ENCODE peak calls at places on chromosomes 12 and 14, in six cellular contexts. L is cardiac fibroblast; Q is CD4-positive, alpha-beta memory T cell; E is endodermal cell; K is suprapubic skin; N is HFF-Myc. T is an unnamed sample.

GRCh38 chr12:55922126-55922525 is 5.6 kb downstream of the PYM1 start:
- DNase-seq in L (no peak), Q (no peak), E (no peak), K (no peak), N (no peak), T (no peak)

GRCh38 chr14:68391292-68392014 is 401.4 kb downstream of the ZFP36L1 start:
- DNase-seq in L (peak; percentile 89), Q (no peak), E (no peak), K (no peak), N (no peak), T (no peak)

GRCh38 chr14:71311061-71311460 is 403.8 kb downstream of the PCNX1 start:
- DNase-seq in L (no peak), Q (no peak), E (no peak), K (no peak), N (no peak), T (no peak)

GRCh38 chr12:12349711-12350665 is at the start of gene MANSC1:
- DNase-seq in L (peak; percentile 48), Q (peak; percentile 56), E (peak; percentile 91), K (peak; percentile 79), N (no peak), T (no peak)

GRCh38 chr14:58947816-58948440 is 240.5 kb upstream of the DAAM1 start:
- DNase-seq in L (peak; percentile 9), Q (no peak), E (peak; percentile 72), K (no peak), N (no peak), T (no peak)

GRCh38 chr12:88553941-88554658 is 26.2 kb downstream of the KITLG start:
- DNase-seq in L (peak; percentile 96), Q (no peak), E (no peak), K (no peak), N (peak; percentile 65), T (peak; percentile 87)

GRCh38 chr14:88005978-88006851 is 1.3 kb downstream of the GPR65 start:
- DNase-seq in L (no peak), Q (peak; percentile 84), E (no peak), K (no peak), N (no peak), T (no peak)

GRCh38 chr12:21539797-21540196 is 13.7 kb downstream of the SPX start:
- DNase-seq in L (no peak), Q (no peak), E (no peak), K (no peak), N (no peak), T (no peak)

GRCh38 chr12:123934829-123935228 is 37.8 kb downstream of the CCDC92 start:
- DNase-seq in L (no peak), Q (no peak), E (peak; percentile 41), K (no peak), N (peak; percentile 47), T (no peak)

GRCh38 chr14:65927871-65928270 is 515.3 kb downstream of the FUT8 start:
- DNase-seq in L (no peak), Q (peak; percentile 66), E (peak; percentile 81), K (no peak), N (no peak), T (no peak)

GRCh38 chr12:77940011-77940423 is 109.3 kb downstream of the NAV3 start:
- DNase-seq in L (peak; percentile 77), Q (no peak), E (no peak), K (no peak), N (peak; percentile 81), T (peak; percentile 56)

GRCh38 chr12:76623929-76624328 is 64.4 kb upstream of the OSBPL8 start:
- DNase-seq in L (peak; percentile 37), Q (no peak), E (no peak), K (no peak), N (peak; percentile 59), T (no peak)

GRCh38 chr12:15669256-15669948 is 119.8 kb downstream of the EPS8 start:
- DNase-seq in L (no peak), Q (no peak), E (no peak), K (no peak), N (no peak), T (no peak)

GRCh38 chr12:132886529-132887477 is 602 bp downstream of the CHFR start:
- DNase-seq in L (peak; percentile 14), Q (no peak), E (no peak), K (peak; percentile 70), N (no peak), T (no peak)

GRCh38 chr12:62006076-62006732 is 254.0 kb upstream of the USP15 start:
- DNase-seq in L (peak; percentile 57), Q (no peak), E (peak; percentile 69), K (no peak), N (peak; percentile 22), T (no peak)

GRCh38 chr12:6850796-6851152 is 312 bp downstream of the CDCA3 start:
- DNase-seq in L (no peak), Q (no peak), E (no peak), K (no peak), N (no peak), T (no peak)

GRCh38 chr12:107306141-107306670 is 212.9 kb upstream of the CRY1 start:
- DNase-seq in L (no peak), Q (no peak), E (no peak), K (no peak), N (no peak), T (no peak)

GRCh38 chr12:15520083-15520482 is 197.8 kb downstream of the PTPRO start:
- DNase-seq in L (no peak), Q (no peak), E (peak; percentile 68), K (no peak), N (no peak), T (no peak)

GRCh38 chr12:122081697-122082221 is 3.2 kb downstream of the MLXIP start:
- DNase-seq in L (peak; percentile 91), Q (peak; percentile 46), E (no peak), K (peak; percentile 60), N (no peak), T (no peak)

GRCh38 chr14:102474934-102475333 is 34.6 kb downstream of the ANKRD9 start:
- DNase-seq in L (peak; percentile 72), Q (no peak), E (no peak), K (no peak), N (no peak), T (no peak)

GRCh38 chr14:64091217-64091616 is 203.0 kb downstream of the ESR2 start:
- DNase-seq in L (no peak), Q (no peak), E (no peak), K (no peak), N (no peak), T (no peak)

GRCh38 chr14:74786916-74787315 is 23.8 kb downstream of the YLPM1 start:
- DNase-seq in L (no peak), Q (no peak), E (no peak), K (no peak), N (no peak), T (no peak)

GRCh38 chr12:124032265-124032886 is 59.4 kb downstream of the ZNF664 start:
- DNase-seq in L (peak; percentile 85), Q (no peak), E (peak; percentile 78), K (no peak), N (peak; percentile 47), T (no peak)

GRCh38 chr12:24551368-24551767 is 397.5 kb downstream of the BCAT1 start:
- DNase-seq in L (no peak), Q (no peak), E (no peak), K (no peak), N (no peak), T (no peak)

GRCh38 chr14:57086271-57087162 is 182.2 kb downstream of the EXOC5 start:
- DNase-seq in L (no peak), Q (no peak), E (no peak), K (no peak), N (no peak), T (no peak)

GRCh38 chr12:54428050-54429013 is 9.3 kb upstream of the ITGA5 start:
- DNase-seq in L (peak; percentile 66), Q (no peak), E (peak; percentile 73), K (no peak), N (no peak), T (peak; percentile 95)

GRCh38 chr14:68140801-68141200 is 321.2 kb downstream of the RAD51B start:
- DNase-seq in L (no peak), Q (no peak), E (no peak), K (no peak), N (no peak), T (no peak)

GRCh38 chr12:44889162-44889561 is 13.0 kb upstream of the NELL2 start:
- DNase-seq in L (no peak), Q (no peak), E (peak; percentile 42), K (no peak), N (no peak), T (no peak)
- H3K4me3 ChIP-seq in L (no peak overlapping the region), Q (no peak overlapping the region), E (no peak overlapping the region), K (no peak overlapping the region), N (no peak overlapping the region), T (no peak overlapping the region)

GRCh38 chr12:23028158-23028802 is 403.3 kb downstream of the ETNK1 start:
- DNase-seq in L (no peak), Q (no peak), E (peak; percentile 53), K (no peak), N (no peak), T (no peak)
- H3K4me3 ChIP-seq in L (no peak overlapping the region), Q (no peak overlapping the region), E (peak overlapping the region; percentile 22), K (no peak overlapping the region), N (no peak overlapping the region), T (no peak overlapping the region)

GRCh38 chr12:1531654-1532366 is 62.6 kb downstream of the FBXL14 start:
- DNase-seq in L (no peak), Q (no peak), E (peak; percentile 55), K (no peak), N (no peak), T (no peak)

GRCh38 chr12:1533602-1534304 is 60.6 kb downstream of the FBXL14 start:
- DNase-seq in L (no peak), Q (peak; percentile 30), E (peak; percentile 47), K (no peak), N (no peak), T (no peak)

GRCh38 chr12:1532367-1532752 is 62.0 kb downstream of the FBXL14 start:
- DNase-seq in L (no peak), Q (no peak), E (no peak), K (no peak), N (no peak), T (no peak)

GRCh38 chr12:1532796-1533195 is 61.6 kb downstream of the FBXL14 start:
- DNase-seq in L (no peak), Q (no peak), E (peak; percentile 36), K (no peak), N (no peak), T (no peak)

DNA sequence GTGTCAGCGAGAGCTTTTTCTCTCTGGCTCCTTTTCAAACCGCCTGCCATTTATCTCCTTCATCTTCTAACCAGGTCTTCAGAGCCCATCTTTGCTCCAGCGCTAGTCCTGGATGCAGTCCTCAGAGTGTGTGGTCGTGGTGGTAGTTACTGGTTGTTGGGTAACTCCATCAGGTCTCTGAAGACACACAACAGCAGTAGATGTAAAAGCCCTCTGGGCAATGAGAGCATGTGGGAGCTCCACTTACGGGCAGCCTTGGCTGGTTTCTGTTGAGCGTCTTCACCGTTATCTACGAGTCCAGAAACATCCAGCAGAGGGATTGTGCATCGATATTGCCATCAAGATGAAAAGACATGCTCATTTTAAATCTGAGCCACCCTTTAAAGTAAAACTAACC is 61.2 kb downstream of the FBXL14 start:
- DNase-seq in L (peak; percentile 24), Q (peak; percentile 35), E (no peak), K (no peak), N (no peak), T (no peak)
- H3K4me3 ChIP-seq in L (peak overlapping the region; percentile 45), Q (peak overlapping the region; percentile 18), E (no peak overlapping the region), K (peak overlapping the region; percentile 7), N (no peak overlapping the region), T (peak overlapping the region; percentile 72)

DNA sequence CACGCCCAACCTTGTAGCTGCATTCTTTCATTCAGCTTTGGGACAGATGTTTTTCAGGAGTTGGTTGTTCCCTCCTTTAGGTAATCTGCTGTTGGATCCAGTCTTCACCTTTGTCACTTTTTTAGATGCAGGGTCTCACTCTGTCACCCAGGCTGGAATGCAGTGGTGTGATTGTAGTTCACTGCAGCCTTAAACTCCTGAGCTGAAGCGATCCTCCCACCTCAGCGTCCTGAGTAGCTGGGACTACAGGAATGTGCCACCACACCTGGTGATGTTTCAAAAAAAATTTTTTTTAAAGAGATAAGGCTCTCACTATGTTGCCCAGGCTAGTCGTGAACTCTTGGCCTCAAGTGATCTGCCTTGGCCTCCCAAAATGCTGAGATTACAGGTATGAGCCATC is 164.3 kb downstream of the KTN1 start:
- DNase-seq in L (no peak), Q (no peak), E (no peak), K (no peak), N (no peak), T (no peak)
- H3K4me3 ChIP-seq in L (no peak overlapping the region), Q (no peak overlapping the region), E (no peak overlapping the region), K (no peak overlapping the region), N (no peak overlapping the region), T (no peak overlapping the region)

T was measured in skeletal muscle cell.